ENCODE peak calls at places on chromosomes 11 and 22, in ten cellular contexts. N, A, Y, I, V, J, X, G, C and Q are unnamed samples.

GRCh38 chr22:49632199-49633009 is 195.3 kb downstream of the BRD1 start:
- DNase-seq in N (no peak), A (no peak), Y (peak; percentile 28), I (peak; percentile 61), V (no peak), J (peak; percentile 54), X (peak; percentile 65), G (peak; percentile 56), C (peak; percentile 76), Q (no peak)

GRCh38 chr22:49705631-49706352 is 121.9 kb downstream of the BRD1 start:
- DNase-seq in N (no peak), A (peak; percentile 59), Y (no peak), I (no peak), V (no peak), J (no peak), X (no peak), G (no peak), C (no peak), Q (no peak)

GRCh38 chr11:6703247-6704063 is 20.3 kb upstream of the MRPL17 start:
- DNase-seq in N (peak; percentile 28), A (no peak), Y (peak; percentile 57), I (no peak), V (peak; percentile 27), J (peak; percentile 79), X (peak; percentile 41), G (peak; percentile 61), C (no peak), Q (peak; percentile 45)

GRCh38 chr22:43388420-43388851 is 23.4 kb upstream of the MPPED1 start:
- DNase-seq in N (peak; percentile 36), A (peak; percentile 95), Y (peak; percentile 45), I (peak; percentile 82), V (peak; percentile 51), J (peak; percentile 67), X (peak; percentile 85), G (peak; percentile 59), C (peak; percentile 84), Q (peak; percentile 79)

GRCh38 chr22:44660051-44660830 is 41.8 kb upstream of the PRR5 start:
- DNase-seq in N (no peak), A (no peak), Y (no peak), I (no peak), V (no peak), J (no peak), X (no peak), G (no peak), C (peak; percentile 48), Q (no peak)

GRCh38 chr22:39383841-39384625 is 15.5 kb upstream of the TAB1 start:
- DNase-seq in N (no peak), A (no peak), Y (peak; percentile 46), I (no peak), V (no peak), J (no peak), X (no peak), G (no peak), C (no peak), Q (no peak)

GRCh38 chr11:44113018-44113417 is 17.5 kb downstream of the EXT2 start:
- DNase-seq in N (no peak), A (no peak), Y (no peak), I (no peak), V (no peak), J (no peak), X (no peak), G (no peak), C (no peak), Q (no peak)

GRCh38 chr11:129815596-129816461 is at the start of gene TMEM45B:
- DNase-seq in N (no peak), A (peak; percentile 78), Y (no peak), I (peak; percentile 93), V (no peak), J (peak; percentile 42), X (peak; percentile 83), G (no peak), C (no peak), Q (peak; percentile 69)

GRCh38 chr11:126246636-126247035 is 22.1 kb downstream of the SRPRA start:
- DNase-seq in N (no peak), A (no peak), Y (peak; percentile 59), I (no peak), V (no peak), J (no peak), X (no peak), G (no peak), C (no peak), Q (no peak)

GRCh38 chr11:107969219-107969618 is 39.5 kb upstream of the CUL5 start:
- DNase-seq in N (no peak), A (no peak), Y (no peak), I (no peak), V (no peak), J (no peak), X (no peak), G (no peak), C (no peak), Q (no peak)

GRCh38 chr11:126337472-126338241 is 17.8 kb upstream of the ST3GAL4 start:
- DNase-seq in N (no peak), A (peak; percentile 70), Y (no peak), I (peak; percentile 40), V (no peak), J (no peak), X (no peak), G (no peak), C (no peak), Q (no peak)

GRCh38 chr11:299081-299891 is at the start of gene IFITM5:
- DNase-seq in N (no peak), A (peak; percentile 75), Y (no peak), I (peak; percentile 42), V (no peak), J (no peak), X (peak; percentile 22), G (no peak), C (peak; percentile 64), Q (no peak)

GRCh38 chr11:86577663-86578636 is 94.5 kb downstream of the ME3 start:
- DNase-seq in N (peak; percentile 55), A (peak; percentile 81), Y (peak; percentile 91), I (peak; percentile 80), V (peak; percentile 87), J (peak; percentile 60), X (peak; percentile 64), G (peak; percentile 72), C (peak; percentile 91), Q (no peak)

GRCh38 chr11:14310696-14311095 is 48.3 kb downstream of the RRAS2 start:
- DNase-seq in N (no peak), A (no peak), Y (peak; percentile 49), I (no peak), V (no peak), J (no peak), X (no peak), G (no peak), C (no peak), Q (no peak)

GRCh38 chr11:43217856-43218255 is 93.9 kb upstream of the API5 start:
- DNase-seq in N (no peak), A (no peak), Y (no peak), I (no peak), V (no peak), J (no peak), X (no peak), G (no peak), C (no peak), Q (no peak)

GRCh38 chr11:117090111-117090706 is 8.0 kb downstream of the SIK3 start:
- DNase-seq in N (no peak), A (no peak), Y (no peak), I (no peak), V (no peak), J (peak; percentile 11), X (no peak), G (no peak), C (no peak), Q (no peak)

GRCh38 chr22:49300241-49300640 is 527.4 kb downstream of the BRD1 start:
- DNase-seq in N (no peak), A (peak; percentile 36), Y (no peak), I (peak; percentile 29), V (no peak), J (no peak), X (no peak), G (no peak), C (no peak), Q (peak; percentile 47)

GRCh38 chr11:70129051-70129592 is 51.0 kb downstream of the ANO1 start:
- DNase-seq in N (no peak), A (no peak), Y (no peak), I (no peak), V (no peak), J (no peak), X (peak; percentile 65), G (no peak), C (no peak), Q (peak; percentile 81)

GRCh38 chr11:132055296-132055695 is 684.9 kb downstream of the NTM start:
- DNase-seq in N (no peak), A (no peak), Y (no peak), I (no peak), V (no peak), J (no peak), X (no peak), G (no peak), C (no peak), Q (no peak)

GRCh38 chr22:35893698-35894097 is 134.9 kb downstream of the RBFOX2 start:
- DNase-seq in N (no peak), A (no peak), Y (peak; percentile 43), I (no peak), V (peak; percentile 54), J (peak; percentile 15), X (no peak), G (peak; percentile 50), C (no peak), Q (no peak)

GRCh38 chr11:19962053-19962794 is 198.1 kb downstream of the DBX1 start:
- DNase-seq in N (no peak), A (no peak), Y (no peak), I (no peak), V (no peak), J (no peak), X (no peak), G (no peak), C (no peak), Q (no peak)

GRCh38 chr22:24325105-24325757 is 54.6 kb downstream of the SPECC1L start:
- DNase-seq in N (no peak), A (no peak), Y (peak; percentile 92), I (no peak), V (no peak), J (peak; percentile 20), X (no peak), G (peak; percentile 36), C (no peak), Q (no peak)
- H3K36me3 ChIP-seq in N (no peaks in the 10 kb centered on the region), A (peaks cover 94% of the 10 kb centered on the region), Y (peaks cover 34% of the 10 kb centered on the region), I (peaks cover 59% of the 10 kb centered on the region), V (no peaks in the 10 kb centered on the region), J (no peaks in the 10 kb centered on the region), X (no peaks in the 10 kb centered on the region), G (peaks cover 83% of the 10 kb centered on the region), C (peaks cover 70% of the 10 kb centered on the region), Q (no peaks in the 10 kb centered on the region)

GRCh38 chr11:35662649-35663407 is at the start of gene TRIM44:
- DNase-seq in N (peak; percentile 84), A (peak; percentile 96), Y (peak; percentile 81), I (peak; percentile 88), V (peak; percentile 82), J (peak; percentile 85), X (peak; percentile 85), G (peak; percentile 87), C (peak; percentile 91), Q (peak; percentile 79)
- TF ChIP-seq POLR2A in N (peak; percentile 70), A (peak; percentile 29), Y (peak; percentile 79), I (peak; percentile 35), V (peak; percentile 61), J (peak; percentile 65), X (peak; percentile 81), G (no peak), C (no peak), Q (no peak)

GRCh38 chr11:1890856-1891830 is 552 bp downstream of the PRR33 start:
- DNase-seq in N (peak; percentile 85), A (peak; percentile 81), Y (no peak), I (peak; percentile 44), V (no peak), J (no peak), X (no peak), G (no peak), C (peak; percentile 66), Q (no peak)
- H3K36me3 ChIP-seq in N (no peaks in the 10 kb centered on the region), A (peaks cover 43% of the 10 kb centered on the region), Y (no peaks in the 10 kb centered on the region), I (no peaks in the 10 kb centered on the region), V (no peaks in the 10 kb centered on the region), J (no peaks in the 10 kb centered on the region), X (no peaks in the 10 kb centered on the region), G (peaks cover 22% of the 10 kb centered on the region), C (no peaks in the 10 kb centered on the region), Q (no peaks in the 10 kb centered on the region)

GRCh38 chr22:17243524-17243923 is 24.3 kb upstream of the ADA2 start:
- DNase-seq in N (no peak), A (peak; percentile 82), Y (no peak), I (no peak), V (no peak), J (peak; percentile 57), X (no peak), G (no peak), C (no peak), Q (no peak)
- TF ChIP-seq POLR2A in N (no peak), A (no peak), Y (no peak), I (no peak), V (no peak), J (no peak), X (no peak), G (no peak), C (no peak), Q (no peak)